ENCODE peak calls at places on chromosomes 1 and 21, in ten cellular contexts. I is SK-N-SH, D is HCT116, H is transverse colon, O is esophagus muscularis mucosa, B is spleen, P is HepG2, W is K562, C is vagina, Z is H1. X is an unnamed sample.

GRCh38 chr21:36773111-36773510 is 74.2 kb downstream of the SIM2 start:
- DNase-seq in I (no peak), D (no peak), H (peak; percentile 82), O (no peak), B (no peak), P (peak; percentile 55), W (no peak), C (no peak), Z (no peak), X (peak; percentile 70)

GRCh38 chr1:33334081-33334552 is 13.2 kb upstream of the A3GALT2 start:
- DNase-seq in I (no peak), D (no peak), H (peak; percentile 55), O (no peak), B (peak; percentile 77), P (peak; percentile 84), W (no peak), C (no peak), Z (no peak), X (peak; percentile 87)

GRCh38 chr1:93600663-93601062 is 81.0 kb downstream of the BCAR3 start:
- DNase-seq in I (no peak), D (no peak), H (no peak), O (no peak), B (peak; percentile 41), P (no peak), W (no peak), C (no peak), Z (no peak), X (peak; percentile 55)

GRCh38 chr1:228058981-228059535 is 23.4 kb upstream of the ARF1 start:
- DNase-seq in I (no peak), D (no peak), H (no peak), O (no peak), B (peak; percentile 83), P (no peak), W (no peak), C (no peak), Z (no peak), X (no peak)

GRCh38 chr1:236581528-236581927 is 22.8 kb downstream of the HEATR1 start:
- DNase-seq in I (no peak), D (no peak), H (no peak), O (no peak), B (no peak), P (no peak), W (no peak), C (no peak), Z (no peak), X (no peak)

GRCh38 chr1:20602851-20603450 is 14.1 kb downstream of the CDA start:
- DNase-seq in I (no peak), D (no peak), H (no peak), O (no peak), B (no peak), P (no peak), W (no peak), C (no peak), Z (no peak), X (no peak)

GRCh38 chr1:209648366-209648765 is 3.9 kb downstream of the LAMB3 start:
- DNase-seq in I (no peak), D (no peak), H (no peak), O (no peak), B (no peak), P (no peak), W (no peak), C (no peak), Z (no peak), X (no peak)

GRCh38 chr1:51327386-51327785 is 3.0 kb downstream of the TTC39A start:
- DNase-seq in I (no peak), D (no peak), H (no peak), O (no peak), B (no peak), P (no peak), W (no peak), C (no peak), Z (no peak), X (no peak)

GRCh38 chr1:52970149-52970548 is 43.1 kb downstream of the SCP2 start:
- DNase-seq in I (peak; percentile 38), D (no peak), H (no peak), O (no peak), B (no peak), P (peak; percentile 44), W (no peak), C (no peak), Z (no peak), X (no peak)

GRCh38 chr1:6331543-6332246 is 61.9 kb downstream of the ACOT7 start:
- DNase-seq in I (no peak), D (no peak), H (peak; percentile 39), O (no peak), B (no peak), P (no peak), W (no peak), C (no peak), Z (no peak), X (no peak)

GRCh38 chr21:44441041-44441400 is 14.3 kb upstream of the LRRC3 start:
- DNase-seq in I (no peak), D (no peak), H (no peak), O (no peak), B (peak; percentile 41), P (no peak), W (no peak), C (no peak), Z (no peak), X (no peak)

GRCh38 chr1:110615548-110616130 is 9.5 kb upstream of the KCNA2 start:
- DNase-seq in I (peak; percentile 78), D (peak; percentile 66), H (peak; percentile 67), O (no peak), B (no peak), P (peak; percentile 60), W (peak; percentile 67), C (no peak), Z (peak; percentile 77), X (peak; percentile 67)

GRCh38 chr1:172006660-172007059 is 165.4 kb downstream of the DNM3 start:
- DNase-seq in I (no peak), D (no peak), H (no peak), O (no peak), B (no peak), P (no peak), W (no peak), C (no peak), Z (no peak), X (no peak)

GRCh38 chr1:156592158-156592909 is 758 bp downstream of the NAXE start:
- DNase-seq in I (no peak), D (no peak), H (no peak), O (no peak), B (no peak), P (no peak), W (no peak), C (no peak), Z (no peak), X (no peak)
- TF ChIP-seq POLR2AphosphoS5 in I (no peak), D (no peak), H (no peak), O (no peak), B (no peak), P (peak; percentile 26), W (no peak), C (no peak), Z (peak; percentile 62), X (no peak)

GRCh38 chr1:247193958-247194357 is 22.1 kb upstream of the ZNF124 start:
- DNase-seq in I (no peak), D (no peak), H (no peak), O (no peak), B (no peak), P (no peak), W (no peak), C (no peak), Z (no peak), X (no peak)

GRCh38 chr1:247184254-247184653 is 12.4 kb upstream of the ZNF124 start:
- DNase-seq in I (no peak), D (no peak), H (no peak), O (no peak), B (no peak), P (no peak), W (no peak), C (no peak), Z (no peak), X (no peak)

DNA sequence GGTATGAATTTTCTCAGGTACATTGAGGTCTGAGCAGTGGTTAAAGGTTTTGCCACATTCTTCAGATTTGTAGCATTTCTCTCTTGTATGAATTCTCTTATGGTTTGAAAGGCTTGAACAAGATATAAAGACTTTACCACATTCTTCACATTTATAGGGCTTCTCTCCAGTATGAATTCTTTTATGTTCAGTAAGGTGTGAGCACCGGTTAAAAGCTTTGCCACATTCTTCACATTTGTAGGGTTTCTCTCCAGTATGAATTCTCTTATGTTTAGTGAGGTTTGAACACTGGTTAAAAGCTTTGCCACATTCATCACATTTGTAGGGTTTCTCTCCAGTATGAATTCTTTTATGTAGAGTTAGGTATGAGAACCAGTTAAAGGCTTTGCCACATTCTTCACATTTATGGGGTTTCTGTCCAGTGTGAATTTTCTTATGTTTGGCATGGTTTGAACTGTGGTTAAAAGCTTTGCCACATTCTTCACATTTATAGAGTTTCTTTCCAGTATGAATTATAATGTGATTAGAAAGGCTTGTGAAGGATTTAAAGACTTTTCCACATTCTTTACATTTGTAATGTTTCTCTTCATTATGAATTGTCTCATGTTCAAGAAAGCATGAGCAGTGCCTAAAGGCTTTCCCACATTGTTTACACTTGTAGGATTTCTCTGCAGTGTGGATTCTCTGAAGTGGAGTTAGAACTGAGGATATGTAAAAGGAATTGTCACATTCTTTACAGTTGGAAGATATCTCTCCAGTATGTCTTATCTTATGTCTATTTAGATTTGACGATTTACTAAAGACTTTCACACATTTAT is 18.4 kb upstream of the ZNF124 start:
- DNase-seq in I (no peak), D (no peak), H (no peak), O (no peak), B (no peak), P (no peak), W (no peak), C (no peak), Z (no peak), X (no peak)
- H3K9me3 ChIP-seq in I (peaks cover 64% of the 10 kb centered on the region), D (peaks cover 10% of the 10 kb centered on the region), H (peaks cover 72% of the 10 kb centered on the region), O (peaks cover 64% of the 10 kb centered on the region), B (peaks cover 94% of the 10 kb centered on the region), P (peaks cover 44% of the 10 kb centered on the region), W (peaks cover 13% of the 10 kb centered on the region), C (peaks cover 25% of the 10 kb centered on the region), Z (peaks cover 22% of the 10 kb centered on the region), X (no peaks in the 10 kb centered on the region)

DNA sequence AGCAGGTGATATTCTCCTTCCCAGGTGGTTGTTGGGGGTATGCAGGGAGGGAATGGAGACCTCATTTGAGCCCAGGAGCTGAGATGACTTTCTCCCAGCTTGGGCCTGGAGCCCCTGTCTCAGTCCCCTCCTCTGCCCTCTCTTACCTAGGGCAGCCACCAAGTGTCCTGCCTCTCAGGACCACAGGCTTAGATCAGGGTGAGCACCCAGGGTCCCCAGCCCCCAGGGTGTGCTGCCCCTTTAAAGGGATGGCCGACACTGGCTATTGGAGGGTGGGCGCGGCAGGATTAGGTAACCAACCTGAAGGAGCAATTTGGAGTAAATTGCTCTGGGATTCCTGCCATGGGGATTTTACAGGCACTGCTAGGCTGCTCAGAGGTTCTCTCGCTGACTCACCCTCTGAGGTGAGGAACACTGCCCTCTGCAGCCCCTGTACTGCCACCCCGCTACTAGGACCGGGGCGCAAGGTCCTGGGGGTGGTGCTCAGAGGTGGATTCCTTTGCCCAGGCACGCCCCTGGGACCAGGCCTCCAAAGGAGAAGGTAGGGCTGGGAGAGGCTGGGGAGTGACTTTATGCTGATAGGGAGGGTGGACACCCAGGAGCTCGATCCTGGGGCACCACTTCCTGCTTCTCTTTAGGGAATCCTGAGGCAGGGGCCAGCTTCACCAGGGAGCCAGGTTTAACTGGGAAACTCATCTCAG is 1.5 kb downstream of the RPS6KA1 start:
- DNase-seq in I (peak; percentile 51), D (peak; percentile 65), H (peak; percentile 94), O (no peak), B (peak; percentile 83), P (peak; percentile 87), W (peak; percentile 84), C (no peak), Z (peak; percentile 81), X (no peak)
- TF ChIP-seq CTCF in I (peak; percentile 40), D (peak; percentile 45), H (no peak), O (no peak), B (no peak), P (peak; percentile 89), W (peak; percentile 69), C (no peak), Z (peak; percentile 65), X (no peak)

GRCh38 chr1:226128487-226129075 is 58.0 kb downstream of the ACBD3 start:
- DNase-seq in I (peak; percentile 5), D (no peak), H (no peak), O (no peak), B (peak; percentile 41), P (peak; percentile 50), W (no peak), C (no peak), Z (no peak), X (peak; percentile 35)
- TF ChIP-seq POLR2AphosphoS5 in I (no peak), D (no peak), H (no peak), O (no peak), B (no peak), P (no peak), W (no peak), C (no peak), Z (no peak), X (no peak)

X was measured in sigmoid colon.